ENCODE peak calls at places on chromosomes 2 and 18, in four cellular contexts. B, O, Q and E are unnamed samples.

GRCh38 chr18:31649894-31650719 is 34.3 kb downstream of the B4GALT6 start:
- DNase-seq in Q (no peak), B (no peak), O (no peak), E (no peak)

GRCh38 chr2:190846746-190847145 is 33.9 kb upstream of the GLS start:
- DNase-seq in B (no peak), Q (no peak), O (no peak), E (no peak)

GRCh38 chr2:179344280-179344961 is 79.8 kb upstream of the SESTD1 start:
- DNase-seq in B (no peak), O (no peak), Q (no peak), E (no peak)

GRCh38 chr2:134320930-134321329 is 67.1 kb downstream of the MGAT5 start:
- DNase-seq in Q (no peak), B (no peak), O (no peak), E (no peak)

GRCh38 chr18:498901-499300 is 1.6 kb downstream of the COLEC12 start:
- DNase-seq in O (no peak), Q (no peak), B (no peak), E (no peak)

GRCh38 chr2:174697267-174697666 is 67.0 kb downstream of the CHRNA1 start:
- DNase-seq in O (no peak), Q (peak), B (peak), E (no peak)

GRCh38 chr2:58866040-58866439 is 624.9 kb upstream of the FANCL start:
- DNase-seq in B (no peak), Q (no peak), O (peak), E (no peak)

GRCh38 chr18:79409313-79409712 is 13.6 kb downstream of the NFATC1 start:
- DNase-seq in Q (no peak), O (no peak), B (no peak), E (no peak)

GRCh38 chr2:7133521-7133920 is 216.3 kb downstream of the RNF144A start:
- DNase-seq in B (peak), Q (no peak), O (no peak), E (no peak)

GRCh38 chr2:239724194-239724849 is 300.8 kb downstream of the NDUFA10 start:
- DNase-seq in O (no peak), Q (no peak), B (no peak), E (no peak)

GRCh38 chr2:189149981-189150380 is 29.6 kb downstream of the COL5A2 start:
- DNase-seq in O (no peak), B (no peak), Q (no peak), E (no peak)

DNA sequence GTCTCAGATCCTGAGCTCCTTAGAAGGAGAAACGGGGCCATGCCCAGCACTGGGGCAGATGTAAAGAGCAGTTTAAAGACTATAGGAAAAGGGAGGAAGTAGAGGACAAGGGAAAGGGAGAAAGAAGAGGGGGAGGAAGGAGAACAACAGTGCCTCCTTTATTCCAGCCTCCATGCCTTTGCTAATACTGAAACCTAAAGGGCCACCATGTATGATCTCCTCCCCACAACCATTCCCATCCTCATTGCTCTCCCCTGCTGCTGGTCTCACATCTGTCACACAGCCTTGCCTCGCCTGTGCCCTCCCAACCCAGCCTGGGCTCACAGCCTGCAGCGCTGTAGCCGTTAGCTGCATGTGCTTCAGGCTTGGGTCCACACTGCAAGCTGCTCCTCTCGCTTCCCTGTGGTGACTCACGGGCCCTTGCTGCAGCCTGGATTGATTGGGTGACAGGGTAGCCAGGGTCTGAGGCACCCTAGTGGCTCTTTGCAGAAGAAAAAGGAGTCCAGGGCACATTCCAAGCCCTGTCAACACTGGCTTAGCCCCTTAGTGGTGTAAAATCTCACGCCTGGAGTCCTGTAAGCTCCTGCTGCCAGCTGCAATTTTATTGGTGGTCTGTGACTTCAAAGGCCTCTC is 281.9 kb downstream of the SRBD1 start:
- DNase-seq in O (no peak), Q (no peak), B (peak), E (no peak)
- TF ChIP-seq SPI1 in O (no peak), Q (no peak), B (no peak), E (no peak)

DNA sequence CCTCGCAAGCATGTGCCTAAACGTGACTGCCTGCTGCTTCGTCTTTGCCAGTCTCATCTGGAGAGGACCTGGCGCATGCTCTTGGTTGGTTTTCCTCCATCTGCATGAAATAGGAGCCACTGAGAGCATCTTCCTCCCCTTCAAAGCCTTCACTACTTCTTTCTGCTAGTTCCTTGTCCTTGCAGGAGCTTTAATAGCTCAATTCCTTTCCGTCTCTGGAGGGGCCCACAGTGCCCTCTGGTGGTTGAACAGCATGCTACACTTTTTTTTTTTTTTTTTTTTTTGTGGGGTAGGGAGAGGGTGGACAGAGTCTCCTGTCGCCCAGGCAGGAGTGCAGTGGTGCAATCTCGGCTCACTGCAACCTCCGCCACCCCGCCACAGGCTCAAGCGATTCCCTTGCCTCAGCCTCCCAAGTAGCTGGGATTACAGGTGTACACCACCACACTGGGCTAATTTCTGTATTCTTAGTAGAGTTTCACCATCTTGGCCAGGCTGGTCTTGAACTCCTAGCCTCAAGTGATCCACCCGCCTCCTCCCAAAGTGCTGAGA is 59.6 kb downstream of the SP110 start:
- DNase-seq in O (peak), B (peak), Q (peak), E (peak)
- TF ChIP-seq SPI1 in O (no peak), B (no peak), Q (no peak), E (no peak)

GRCh38 chr2:42926438-42927333 is 134.3 kb upstream of the HAAO start:
- DNase-seq in Q (no peak), O (no peak), B (peak), E (no peak)

GRCh38 chr2:42923632-42924425 is 131.4 kb upstream of the HAAO start:
- DNase-seq in Q (no peak), B (peak), O (no peak), E (no peak)

GRCh38 chr2:42927334-42928160 is 135.2 kb upstream of the HAAO start:
- DNase-seq in B (peak), O (no peak), Q (no peak), E (peak)

GRCh38 chr2:42924436-42924897 is 132.1 kb upstream of the HAAO start:
- DNase-seq in O (no peak), B (no peak), Q (no peak), E (no peak)

DNA sequence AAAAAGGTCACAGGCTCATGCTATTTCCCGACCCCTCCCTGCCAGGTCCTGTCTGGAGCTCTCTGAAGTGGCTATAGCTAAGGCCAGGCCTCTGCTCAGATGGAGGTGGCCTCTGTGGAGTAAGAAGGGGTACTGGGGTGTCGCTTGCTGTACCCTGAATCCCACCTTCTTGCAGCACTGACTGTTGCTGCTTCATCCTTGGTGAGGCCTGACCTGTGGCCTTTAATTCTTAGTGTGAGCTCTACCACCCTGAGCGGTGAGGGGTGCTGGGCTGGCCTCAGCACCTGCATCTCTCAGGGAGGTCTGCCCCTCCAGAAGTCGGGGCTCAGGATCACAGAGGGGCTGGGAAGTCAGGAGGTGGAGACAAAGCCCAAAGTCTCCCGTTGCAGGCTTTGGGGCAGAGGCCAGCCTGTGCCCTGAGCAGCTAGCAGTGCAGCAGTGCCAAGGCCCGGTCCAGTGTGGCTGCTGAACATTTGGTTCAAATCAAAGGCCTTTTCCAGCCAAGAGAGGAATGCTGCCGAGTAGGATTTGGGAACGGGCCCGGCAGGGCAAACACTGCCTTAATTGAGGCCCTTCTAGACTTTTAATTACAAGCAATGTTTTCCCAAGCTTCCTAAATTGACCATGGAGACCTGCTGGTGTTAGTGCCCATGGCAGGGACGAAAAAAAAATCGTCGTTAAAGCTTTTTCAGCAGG is 133.5 kb upstream of the HAAO start:
- DNase-seq in O (no peak), B (no peak), Q (no peak), E (no peak)
- TF ChIP-seq SPI1 in O (no peak), B (no peak), Q (no peak), E (no peak)

GRCh38 chr2:137252934-137253333 is 487.6 kb downstream of the THSD7B start:
- DNase-seq in O (no peak), Q (no peak), B (no peak), E (no peak)
- TF ChIP-seq SPI1 in O (no peak), Q (no peak), B (no peak), E (no peak)

DNA sequence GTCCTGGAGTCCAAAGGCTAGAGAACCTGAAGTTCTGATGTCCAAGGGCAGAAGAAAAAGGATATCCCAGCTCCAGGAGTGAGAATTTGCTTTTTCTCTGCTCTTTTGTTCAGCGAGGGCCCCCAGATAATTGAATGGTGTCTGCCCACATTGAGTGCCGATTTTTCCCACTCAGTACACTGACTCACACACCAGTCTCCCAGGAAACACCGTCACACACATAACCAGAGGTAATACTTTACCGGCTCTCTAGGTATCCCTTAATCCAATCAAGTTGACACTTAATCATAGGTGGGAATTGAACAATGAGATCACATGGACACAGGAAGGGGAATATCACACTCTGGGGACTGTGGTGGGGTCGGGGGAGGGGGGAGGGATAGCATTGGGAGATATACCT is 161.5 kb downstream of the WDR7 start:
- DNase-seq in Q (no peak), O (no peak), B (no peak), E (no peak)
- TF ChIP-seq SPI1 in Q (no peak), O (no peak), B (no peak), E (no peak)

GRCh38 chr2:218265626-218266025 is 4.3 kb downstream of the AAMP start:
- DNase-seq in O (no peak), Q (no peak), B (no peak), E (no peak)

GRCh38 chr2:218261424-218262273 is 834 bp downstream of the GPBAR1 start:
- DNase-seq in B (no peak), O (no peak), Q (no peak), E (peak)

GRCh38 chr2:218262631-218263586 is 2.1 kb downstream of the GPBAR1 start:
- DNase-seq in Q (no peak), O (no peak), B (no peak), E (no peak)

GRCh38 chr2:218264773-218265601 is 4.2 kb downstream of the GPBAR1 start:
- DNase-seq in Q (no peak), B (no peak), O (no peak), E (no peak)

GRCh38 chr2:218263817-218264611 is 3.2 kb downstream of the GPBAR1 start:
- DNase-seq in Q (no peak), B (no peak), O (no peak), E (no peak)
- TF ChIP-seq SPI1 in Q (no peak), B (no peak), O (no peak), E (no peak)

DNA sequence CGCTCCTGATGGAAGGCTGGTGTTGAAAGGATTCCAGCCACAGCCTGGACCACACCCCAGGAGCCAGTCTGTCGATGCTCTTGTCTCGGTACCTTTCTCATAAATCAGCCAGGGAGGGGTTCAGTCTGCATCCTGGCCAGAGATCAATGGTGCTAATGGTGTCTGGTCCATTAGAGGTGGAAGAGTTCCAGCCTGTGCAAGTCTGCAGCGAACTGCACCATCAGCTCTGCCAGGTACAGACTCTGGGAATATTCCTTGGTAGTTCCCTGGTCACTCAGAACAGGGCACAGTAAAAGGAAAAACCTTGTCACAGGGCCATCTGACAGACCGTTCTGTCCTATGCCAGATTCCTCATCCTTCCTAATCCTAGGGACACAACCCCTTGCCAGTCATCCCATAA is 164.3 kb downstream of the MTCL1 start:
- DNase-seq in O (no peak), Q (no peak), B (no peak), E (no peak)
- TF ChIP-seq SPI1 in O (no peak), Q (no peak), B (no peak), E (no peak)

GRCh38 chr2:73111300-73112025 is 1.3 kb downstream of the RAB11FIP5 start:
- DNase-seq in Q (no peak), O (no peak), B (peak), E (no peak)

GRCh38 chr2:73110622-73111299 is 2.0 kb downstream of the RAB11FIP5 start:
- DNase-seq in O (no peak), B (peak), Q (no peak), E (no peak)

GRCh38 chr2:73113634-73113958 is 848 bp upstream of the RAB11FIP5 start:
- DNase-seq in O (no peak), B (no peak), Q (no peak), E (no peak)

GRCh38 chr2:73112913-73113633 is at the start of gene RAB11FIP5:
- DNase-seq in Q (peak), B (peak), O (no peak), E (peak)

GRCh38 chr2:73112026-73112912 is 479 bp downstream of the RAB11FIP5 start:
- DNase-seq in O (no peak), B (peak), Q (no peak), E (no peak)
- TF ChIP-seq SPI1 in O (no peak), B (no peak), Q (no peak), E (no peak)

GRCh38 chr2:201347154-201347553 is 10.0 kb downstream of the FLACC1 start:
- DNase-seq in B (peak), O (no peak), Q (no peak), E (no peak)

GRCh38 chr2:201343559-201343958 is 13.6 kb downstream of the FLACC1 start:
- DNase-seq in Q (no peak), B (no peak), O (no peak), E (no peak)

GRCh38 chr2:201342923-201343322 is 14.2 kb downstream of the FLACC1 start:
- DNase-seq in B (no peak), Q (no peak), O (no peak), E (no peak)

GRCh38 chr2:201344663-201345366 is 12.3 kb downstream of the FLACC1 start:
- DNase-seq in O (peak), B (peak), Q (peak), E (no peak)

GRCh38 chr2:201345636-201346213 is 11.4 kb downstream of the FLACC1 start:
- DNase-seq in B (no peak), Q (no peak), O (no peak), E (no peak)
- TF ChIP-seq SPI1 in B (no peak), Q (no peak), O (no peak), E (no peak)